ENCODE peak calls at places on chromosome 18, in eight cellular contexts. O, Y, A, B, C, R, M and T are unnamed samples. For H3K4me1, the result is how much of the 10 kb centered on the place peaks cover.

GRCh38 chr18:35064291-35064690 is 23.1 kb downstream of the MAPRE2 start:
- ATAC-seq in O (peak), Y (no peak), A (no peak), B (no peak), C (peak), R (no peak), M (no peak), T (no peak)

GRCh38 chr18:59006461-59007067 is 133.1 kb upstream of the SEC11C start:
- ATAC-seq in O (no peak), Y (no peak), A (no peak), B (no peak), C (no peak), R (no peak), M (no peak), T (no peak)

GRCh38 chr18:22981274-22982133 is 48.4 kb downstream of the RBBP8 start:
- ATAC-seq in O (peak), Y (no peak), A (no peak), B (no peak), C (no peak), R (no peak), M (no peak), T (no peak)

GRCh38 chr18:60452424-60452823 is 79.8 kb upstream of the MC4R start:
- ATAC-seq in O (no peak), Y (no peak), A (no peak), B (no peak), C (no peak), R (no peak), M (no peak), T (no peak)

GRCh38 chr18:23833714-23834113 is 144.5 kb downstream of the LAMA3 start:
- ATAC-seq in O (peak), Y (no peak), A (no peak), B (no peak), C (peak), R (no peak), M (no peak), T (no peak)

GRCh38 chr18:57051019-57051418 is 95.9 kb upstream of the BOD1L2 start:
- ATAC-seq in O (no peak), Y (no peak), A (no peak), B (no peak), C (no peak), R (no peak), M (no peak), T (no peak)

GRCh38 chr18:72223733-72224132 is 320.4 kb downstream of the CBLN2 start:
- ATAC-seq in O (no peak), Y (no peak), A (no peak), B (no peak), C (no peak), R (no peak), M (no peak), T (no peak)

GRCh38 chr18:2602844-2603243 is 31.5 kb downstream of the NDC80 start:
- ATAC-seq in O (no peak), Y (no peak), A (no peak), B (no peak), C (no peak), R (no peak), M (no peak), T (no peak)

GRCh38 chr18:23225518-23225917 is 90.2 kb downstream of the CABLES1 start:
- ATAC-seq in O (peak), Y (peak), A (no peak), B (no peak), C (no peak), R (no peak), M (peak), T (peak)

GRCh38 chr18:34726286-34727004 is 16.3 kb downstream of the DTNA start:
- ATAC-seq in O (no peak), Y (no peak), A (no peak), B (no peak), C (no peak), R (no peak), M (no peak), T (no peak)

GRCh38 chr18:63975632-63976031 is 5.8 kb downstream of the SERPINB8 start:
- ATAC-seq in O (no peak), Y (no peak), A (peak), B (no peak), C (peak), R (no peak), M (peak), T (no peak)

GRCh38 chr18:33022370-33022769 is 249.5 kb upstream of the KLHL14 start:
- ATAC-seq in O (no peak), Y (no peak), A (no peak), B (no peak), C (no peak), R (no peak), M (no peak), T (no peak)

DNA sequence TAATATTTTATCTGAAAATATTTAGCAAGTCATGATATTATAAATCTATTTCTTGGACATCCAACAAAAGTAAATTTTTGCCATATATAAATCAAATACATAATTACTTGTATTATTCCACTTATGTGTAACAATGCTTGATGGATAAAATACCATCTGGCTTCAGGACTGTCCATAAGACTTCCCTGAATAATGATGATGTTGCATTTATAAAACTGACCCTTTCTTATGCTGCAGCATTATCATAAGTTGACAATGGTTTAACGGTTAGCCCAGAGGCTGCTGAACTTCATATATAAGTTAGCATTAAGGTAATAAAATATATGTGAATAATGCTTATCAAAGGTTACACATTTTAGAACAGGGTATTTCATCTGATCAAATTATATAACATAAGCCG is 95.4 kb downstream of the CDH2 start:
- ATAC-seq in O (no peak), Y (no peak), A (no peak), B (no peak), C (no peak), R (no peak), M (no peak), T (no peak)
- H3K4me1 ChIP-seq in O (under half), Y (under half), A (under half), B (under half), C (under half), R (under half), M (under half), T (under half)

GRCh38 chr18:8238507-8238906 is 370.7 kb upstream of the RAB12 start:
- ATAC-seq in O (no peak), Y (no peak), A (no peak), B (no peak), C (no peak), R (no peak), M (no peak), T (no peak)
- H3K4me1 ChIP-seq in O (under half), Y (under half), A (under half), B (under half), C (under half), R (under half), M (under half), T (under half)

DNA sequence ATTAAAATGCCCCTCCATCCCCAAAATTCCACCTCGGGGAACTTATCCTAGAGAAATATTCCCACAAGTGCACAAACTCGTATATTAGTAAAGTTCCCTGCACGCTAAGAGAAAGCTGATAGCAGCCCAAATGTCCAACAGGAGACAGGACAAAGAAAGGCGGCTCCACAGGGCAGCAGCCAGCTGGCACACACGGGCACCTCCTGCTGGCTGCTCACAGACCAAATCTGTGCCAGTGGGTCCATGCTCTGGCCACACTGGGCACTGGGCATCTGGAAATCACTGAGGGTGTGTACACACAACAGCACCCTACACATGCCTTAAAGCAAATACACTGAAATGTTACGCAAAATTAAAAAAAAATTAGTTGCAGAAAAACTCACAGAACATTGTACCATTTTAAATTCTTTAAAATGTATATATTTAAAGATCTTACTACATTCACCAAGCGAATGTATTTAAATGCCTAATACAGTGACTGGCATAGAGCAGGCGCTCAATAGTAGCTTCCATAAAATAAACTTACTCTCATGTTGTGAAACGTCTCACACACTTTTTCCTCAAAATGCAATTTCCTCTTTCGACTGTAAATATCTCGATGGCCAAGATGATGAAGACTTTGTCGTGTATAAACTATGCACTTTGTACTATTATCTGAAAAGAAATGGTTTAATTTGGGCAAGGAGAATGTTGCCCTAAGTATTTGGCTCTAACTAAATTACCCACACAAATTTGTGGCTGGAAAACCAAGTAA is 19.4 kb downstream of the ZNF516 start:
- ATAC-seq in O (no peak), Y (no peak), A (peak), B (no peak), C (peak), R (no peak), M (peak), T (no peak)
- H3K4me1 ChIP-seq in O (half or more), Y (under half), A (under half), B (under half), C (under half), R (under half), M (under half), T (under half)

GRCh38 chr18:74501386-74501785 is 5.2 kb downstream of the CNDP2 start:
- ATAC-seq in O (no peak), Y (no peak), A (no peak), B (no peak), C (no peak), R (no peak), M (no peak), T (no peak)
- H3K4me1 ChIP-seq in O (under half), Y (under half), A (under half), B (under half), C (under half), R (under half), M (under half), T (under half)

DNA sequence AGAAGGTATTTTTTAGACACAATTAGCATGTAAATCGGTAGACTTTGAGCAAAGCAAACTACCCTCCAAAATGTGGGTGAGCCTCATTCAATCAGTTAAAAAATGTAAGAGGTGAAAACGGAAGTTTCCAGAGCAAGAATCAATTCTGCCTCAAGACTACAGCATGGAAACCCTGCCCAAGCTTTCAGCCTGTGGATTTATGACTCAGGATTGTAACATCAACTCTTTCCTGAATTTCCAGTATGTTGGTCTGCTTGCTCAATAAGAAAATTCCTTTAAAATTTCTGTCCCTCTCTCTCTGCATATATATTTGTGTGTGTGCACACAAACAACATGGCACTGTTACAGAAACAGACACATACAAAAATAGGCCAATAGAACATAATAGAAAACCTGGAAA is 228.6 kb upstream of the DOK6 start:
- ATAC-seq in O (no peak), Y (no peak), A (no peak), B (no peak), C (no peak), R (no peak), M (no peak), T (no peak)
- H3K4me1 ChIP-seq in O (under half), Y (under half), A (under half), B (under half), C (under half), R (under half), M (under half), T (under half)

GRCh38 chr18:1273469-1273868 is 368.8 kb downstream of the ADCYAP1 start:
- ATAC-seq in O (no peak), Y (no peak), A (no peak), B (no peak), C (no peak), R (no peak), M (no peak), T (no peak)

GRCh38 chr18:1270081-1270480 is 365.4 kb downstream of the ADCYAP1 start:
- ATAC-seq in O (peak), Y (no peak), A (no peak), B (no peak), C (no peak), R (no peak), M (no peak), T (no peak)
- H3K4me1 ChIP-seq in O (under half), Y (under half), A (under half), B (under half), C (under half), R (under half), M (under half), T (under half)

GRCh38 chr18:47754311-47755101 is 176.0 kb downstream of the SMAD2 start:
- ATAC-seq in O (peak), Y (no peak), A (peak), B (no peak), C (peak), R (no peak), M (peak), T (no peak)

GRCh38 chr18:47750889-47751423 is 179.5 kb downstream of the SMAD2 start:
- ATAC-seq in O (no peak), Y (no peak), A (no peak), B (no peak), C (no peak), R (no peak), M (no peak), T (no peak)

GRCh38 chr18:47756364-47757016 is 174.0 kb downstream of the SMAD2 start:
- ATAC-seq in O (peak), Y (no peak), A (peak), B (peak), C (peak), R (peak), M (peak), T (peak)

GRCh38 chr18:47755102-47755456 is 175.4 kb downstream of the SMAD2 start:
- ATAC-seq in O (no peak), Y (no peak), A (no peak), B (no peak), C (no peak), R (no peak), M (no peak), T (no peak)

GRCh38 chr18:47752796-47753645 is 177.4 kb downstream of the SMAD2 start:
- ATAC-seq in O (no peak), Y (no peak), A (no peak), B (no peak), C (no peak), R (no peak), M (no peak), T (no peak)
- H3K4me1 ChIP-seq in O (under half), Y (under half), A (under half), B (under half), C (under half), R (under half), M (under half), T (under half)

DNA sequence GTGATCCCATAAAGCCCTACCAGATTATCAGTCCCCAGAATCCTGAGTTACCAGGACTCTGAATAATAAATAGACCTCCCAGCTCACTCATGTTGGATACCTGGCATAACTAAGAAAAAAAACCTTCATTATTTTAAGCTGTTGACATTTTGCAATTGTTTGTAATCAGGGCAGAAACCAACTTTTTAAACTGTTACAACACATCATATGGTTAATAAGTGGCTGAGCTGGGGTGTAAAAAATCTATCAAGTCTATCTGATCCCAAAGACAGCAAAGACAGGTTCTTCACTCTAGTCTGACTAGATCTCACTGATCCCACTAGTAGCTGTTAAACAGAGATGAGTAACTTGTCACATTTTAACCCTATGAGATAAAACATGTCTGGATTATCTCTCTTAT is 370.3 kb downstream of the RIT2 start:
- ATAC-seq in O (no peak), Y (no peak), A (no peak), B (no peak), C (no peak), R (no peak), M (no peak), T (no peak)
- H3K4me1 ChIP-seq in O (under half), Y (under half), A (under half), B (under half), C (under half), R (under half), M (under half), T (under half)

GRCh38 chr18:77096031-77096371 is 36.6 kb downstream of the MBP start:
- ATAC-seq in O (no peak), Y (no peak), A (no peak), B (no peak), C (no peak), R (no peak), M (no peak), T (no peak)
- H3K4me1 ChIP-seq in O (half or more), Y (under half), A (half or more), B (under half), C (under half), R (half or more), M (half or more), T (under half)